ENCODE peak calls at places on chromosomes 13 and 19, in four cellular contexts. One of them, this sample, is unnamed.

GRCh38 chr19:54137913-54138776 is 583 bp downstream of the CNOT3 start:
- DNase-seq in BJ: no peak
- DNase-seq in DND-41: peak; percentile 43
- DNase-seq in tibial artery: no peak
- DNase-seq in this sample: no peak

GRCh38 chr19:50837300-50837699 is 3.9 kb upstream of the KLK15 start:
- DNase-seq in BJ: no peak
- DNase-seq in DND-41: no peak
- DNase-seq in tibial artery: no peak
- DNase-seq in this sample: no peak

GRCh38 chr19:7679771-7680605 is 645 bp upstream of the TRAPPC5 start:
- DNase-seq in BJ: no peak
- DNase-seq in DND-41: no peak
- DNase-seq in tibial artery: no peak
- DNase-seq in this sample: no peak

GRCh38 chr19:48735031-48735615 is 5.3 kb downstream of the RASIP1 start:
- DNase-seq in BJ: no peak
- DNase-seq in DND-41: no peak
- DNase-seq in tibial artery: no peak
- DNase-seq in this sample: peak; percentile 97

GRCh38 chr13:35565273-35565672 is 88.8 kb upstream of the MAB21L1 start:
- DNase-seq in BJ: no peak
- DNase-seq in DND-41: no peak
- DNase-seq in tibial artery: no peak
- DNase-seq in this sample: no peak

GRCh38 chr19:19543640-19544039 is 5.6 kb downstream of the CILP2 start:
- DNase-seq in BJ: no peak
- DNase-seq in DND-41: no peak
- DNase-seq in tibial artery: no peak
- DNase-seq in this sample: no peak

GRCh38 chr19:32924200-32924599 is 47.6 kb downstream of the CEP89 start:
- DNase-seq in BJ: no peak
- DNase-seq in DND-41: no peak
- DNase-seq in tibial artery: no peak
- DNase-seq in this sample: no peak

GRCh38 chr13:84917252-84917878 is 881.9 kb downstream of the SLITRK6 start:
- DNase-seq in BJ: peak; percentile 4
- DNase-seq in DND-41: no peak
- DNase-seq in tibial artery: no peak
- DNase-seq in this sample: no peak

GRCh38 chr13:34567558-34567957 is 374.5 kb upstream of the NBEA start:
- DNase-seq in BJ: no peak
- DNase-seq in DND-41: no peak
- DNase-seq in tibial artery: no peak
- DNase-seq in this sample: no peak

GRCh38 chr13:29484796-29485195 is 110.7 kb downstream of the SLC7A1 start:
- DNase-seq in BJ: no peak
- DNase-seq in DND-41: no peak
- DNase-seq in tibial artery: no peak
- DNase-seq in this sample: no peak

GRCh38 chr13:110361365-110361911 is 54.4 kb downstream of the COL4A2 start:
- DNase-seq in BJ: no peak
- DNase-seq in DND-41: no peak
- DNase-seq in tibial artery: peak; percentile 92
- DNase-seq in this sample: no peak

GRCh38 chr19:54178581-54179261 is 5.8 kb upstream of the TMC4 start:
- DNase-seq in BJ: no peak
- DNase-seq in DND-41: peak; percentile 48
- DNase-seq in tibial artery: no peak
- DNase-seq in this sample: no peak

GRCh38 chr13:25067054-25067453 is 28.9 kb upstream of the PABPC3 start:
- DNase-seq in BJ: no peak
- DNase-seq in DND-41: no peak
- DNase-seq in tibial artery: no peak
- DNase-seq in this sample: no peak

GRCh38 chr19:16779539-16780163 is 49.5 kb upstream of the SIN3B start:
- DNase-seq in BJ: no peak
- DNase-seq in DND-41: no peak
- DNase-seq in tibial artery: no peak
- DNase-seq in this sample: no peak

GRCh38 chr19:7138402-7138801 is 68.9 kb downstream of the ZNF557 start:
- DNase-seq in BJ: no peak
- DNase-seq in DND-41: no peak
- DNase-seq in tibial artery: peak; percentile 21
- DNase-seq in this sample: no peak

DNA sequence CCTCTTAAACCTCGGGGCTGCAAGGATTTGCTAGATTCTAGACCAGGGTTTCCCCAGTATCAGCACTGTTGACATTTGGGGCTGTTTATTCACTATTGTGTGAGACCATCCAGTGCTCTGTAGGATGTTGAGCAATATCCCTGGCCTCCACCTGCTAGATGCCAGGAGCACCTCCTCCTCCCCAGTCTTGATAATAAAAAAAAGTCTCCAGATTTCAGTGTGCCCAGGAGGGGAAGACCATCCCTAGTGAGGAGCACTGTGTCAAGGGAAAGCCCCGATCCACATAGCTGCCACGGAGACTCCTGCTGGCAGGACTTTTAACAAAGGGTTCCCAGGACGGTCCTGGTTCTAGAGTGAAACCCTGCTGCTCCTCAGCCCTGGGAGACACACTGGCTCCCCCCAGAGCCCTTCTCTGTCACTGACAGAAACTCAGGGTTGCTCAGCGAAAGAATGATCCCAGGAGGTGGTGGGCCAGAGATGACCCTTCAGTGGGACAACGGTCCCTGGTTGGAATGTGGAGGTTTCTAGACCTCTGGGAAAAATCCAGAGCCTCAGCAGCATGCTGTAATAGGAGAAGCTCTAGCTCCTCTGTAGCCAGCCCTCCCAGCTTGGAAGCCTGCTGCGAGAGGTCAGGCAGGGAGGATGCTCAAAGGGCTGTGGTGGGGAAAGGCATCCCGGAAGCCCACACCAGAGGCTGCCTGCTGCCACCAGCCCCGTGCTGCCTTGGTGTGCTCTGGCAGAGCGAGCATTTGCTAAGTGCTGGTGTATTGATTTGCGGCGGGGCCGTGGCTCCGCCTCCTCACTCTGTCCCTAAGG is 20.3 kb downstream of the LYL1 start:
- DNase-seq in BJ: no peak
- DNase-seq in DND-41: no peak
- DNase-seq in tibial artery: no peak
- DNase-seq in this sample: peak; percentile 76
- TF ChIP-seq CTCF in BJ: peak; percentile 56
- TF ChIP-seq CTCF in DND-41: no peak
- TF ChIP-seq CTCF in tibial artery: peak; percentile 49
- TF ChIP-seq CTCF in this sample: peak; percentile 4

GRCh38 chr13:47598340-47598911 is 402.6 kb downstream of the SUCLA2 start:
- DNase-seq in BJ: no peak
- DNase-seq in DND-41: no peak
- DNase-seq in tibial artery: no peak
- DNase-seq in this sample: no peak
- TF ChIP-seq CTCF in BJ: peak; percentile 27
- TF ChIP-seq CTCF in DND-41: peak; percentile 38
- TF ChIP-seq CTCF in tibial artery: peak; percentile 30
- TF ChIP-seq CTCF in this sample: peak; percentile 19

GRCh38 chr13:40789275-40790231 is at the start of gene SLC25A15:
- DNase-seq in BJ: no peak
- DNase-seq in DND-41: peak; percentile 83
- DNase-seq in tibial artery: peak; percentile 85
- DNase-seq in this sample: peak; percentile 63
- TF ChIP-seq CTCF in BJ: no peak
- TF ChIP-seq CTCF in DND-41: peak; percentile 43
- TF ChIP-seq CTCF in tibial artery: no peak
- TF ChIP-seq CTCF in this sample: peak; percentile 18

GRCh38 chr19:46574533-46574932 is 26.6 kb upstream of the CALM3 start:
- DNase-seq in BJ: no peak
- DNase-seq in DND-41: peak; percentile 68
- DNase-seq in tibial artery: no peak
- DNase-seq in this sample: no peak

GRCh38 chr19:46573679-46574522 is 27.2 kb upstream of the CALM3 start:
- DNase-seq in BJ: no peak
- DNase-seq in DND-41: no peak
- DNase-seq in tibial artery: no peak
- DNase-seq in this sample: no peak

DNA sequence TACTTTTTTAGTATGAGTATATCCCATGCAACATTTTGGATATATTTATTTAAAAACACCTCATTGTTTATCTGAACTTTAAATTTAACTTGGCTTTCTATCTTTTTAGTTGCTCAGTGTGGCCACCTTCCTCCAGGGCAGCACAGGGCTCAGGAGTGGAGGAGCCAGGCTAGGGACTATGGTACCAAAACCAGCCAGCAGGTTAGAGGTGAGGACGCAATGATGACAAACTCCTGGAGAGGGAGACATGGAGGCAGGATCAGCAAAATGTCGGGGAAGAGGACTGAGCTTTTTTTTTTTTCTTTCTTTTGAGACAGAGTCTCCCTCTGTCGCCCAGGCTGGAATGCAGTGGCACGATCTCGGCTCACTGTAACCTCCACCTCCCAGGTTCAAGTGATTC is 29.6 kb upstream of the CALM3 start:
- DNase-seq in BJ: no peak
- DNase-seq in DND-41: peak; percentile 37
- DNase-seq in tibial artery: no peak
- DNase-seq in this sample: no peak
- TF ChIP-seq CTCF in BJ: no peak
- TF ChIP-seq CTCF in DND-41: peak; percentile 50
- TF ChIP-seq CTCF in tibial artery: no peak
- TF ChIP-seq CTCF in this sample: no peak

GRCh38 chr13:21965095-21965494 is 294.2 kb downstream of the FGF9 start:
- DNase-seq in BJ: no peak
- DNase-seq in DND-41: no peak
- DNase-seq in tibial artery: no peak
- DNase-seq in this sample: no peak
- TF ChIP-seq CTCF in BJ: no peak
- TF ChIP-seq CTCF in DND-41: no peak
- TF ChIP-seq CTCF in tibial artery: no peak
- TF ChIP-seq CTCF in this sample: no peak

GRCh38 chr13:87244256-87244870 is 426.8 kb upstream of the SLITRK5 start:
- DNase-seq in BJ: no peak
- DNase-seq in DND-41: no peak
- DNase-seq in tibial artery: no peak
- DNase-seq in this sample: no peak
- TF ChIP-seq CTCF in BJ: no peak
- TF ChIP-seq CTCF in DND-41: no peak
- TF ChIP-seq CTCF in tibial artery: no peak
- TF ChIP-seq CTCF in this sample: no peak

GRCh38 chr19:2207991-2208860 is 27.9 kb downstream of the PLEKHJ1 start:
- DNase-seq in BJ: peak; percentile 33
- DNase-seq in DND-41: peak; percentile 33
- DNase-seq in tibial artery: no peak
- DNase-seq in this sample: no peak
- TF ChIP-seq CTCF in BJ: peak; percentile 47
- TF ChIP-seq CTCF in DND-41: peak; percentile 18
- TF ChIP-seq CTCF in tibial artery: no peak
- TF ChIP-seq CTCF in this sample: no peak

DNA sequence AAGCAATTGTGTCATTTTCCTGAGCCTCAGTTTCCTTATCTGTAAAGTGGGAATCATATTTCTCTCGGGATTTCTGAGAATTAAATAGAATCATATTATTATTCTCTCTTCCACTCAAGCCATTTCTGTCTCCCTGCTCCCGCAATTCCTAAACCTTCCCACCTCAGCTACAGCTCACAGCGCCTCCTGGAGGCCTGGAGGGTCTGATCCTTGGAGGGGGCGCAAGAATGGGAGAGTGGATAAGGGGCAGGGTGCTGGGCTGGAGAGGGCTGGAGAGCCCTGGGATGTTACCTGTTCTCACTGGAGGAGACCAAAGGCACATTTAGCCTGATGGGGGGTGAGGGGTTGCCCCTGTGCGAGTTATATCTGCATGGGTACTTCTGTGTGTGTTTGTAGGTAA is 31.1 kb upstream of the CYP2S1 start:
- DNase-seq in BJ: no peak
- DNase-seq in DND-41: no peak
- DNase-seq in tibial artery: no peak
- DNase-seq in this sample: no peak
- TF ChIP-seq CTCF in BJ: no peak
- TF ChIP-seq CTCF in DND-41: peak; percentile 55
- TF ChIP-seq CTCF in tibial artery: no peak
- TF ChIP-seq CTCF in this sample: no peak